ENCODE peak calls at places on chromosomes 6 and 20, in nine cellular contexts. One of them, this sample, is unnamed. For H3K4me1 and H3K27me3, the result is how much of the 10 kb centered on the place peaks cover.

GRCh38 chr6:25553502-25553901 is 98.5 kb upstream of the SCGN start:
- DNase-seq in CD8-positive, alpha-beta T cell: no peak
- DNase-seq in mammary epithelial cell: no peak
- DNase-seq in HepG2: no peak
- DNase-seq in endodermal cell: no peak
- DNase-seq in PC-3: no peak
- DNase-seq in pancreas: no peak
- DNase-seq in body of pancreas: no peak
- DNase-seq in IMR-90: no peak
- DNase-seq in this sample: no peak

GRCh38 chr6:75223461-75223860 is 17.6 kb upstream of the COL12A1 start:
- DNase-seq in CD8-positive, alpha-beta T cell: no peak
- DNase-seq in mammary epithelial cell: no peak
- DNase-seq in HepG2: no peak
- DNase-seq in endodermal cell: no peak
- DNase-seq in PC-3: no peak
- DNase-seq in pancreas: no peak
- DNase-seq in body of pancreas: no peak
- DNase-seq in IMR-90: no peak
- DNase-seq in this sample: no peak

GRCh38 chr20:49340161-49340966 is 62.5 kb upstream of the ZNFX1 start:
- DNase-seq in CD8-positive, alpha-beta T cell: no peak
- DNase-seq in mammary epithelial cell: no peak
- DNase-seq in HepG2: no peak
- DNase-seq in endodermal cell: no peak
- DNase-seq in PC-3: peak
- DNase-seq in pancreas: no peak
- DNase-seq in body of pancreas: no peak
- DNase-seq in IMR-90: no peak
- DNase-seq in this sample: no peak

GRCh38 chr20:9186396-9186795 is 117.5 kb downstream of the PLCB4 start:
- DNase-seq in CD8-positive, alpha-beta T cell: no peak
- DNase-seq in mammary epithelial cell: no peak
- DNase-seq in HepG2: no peak
- DNase-seq in endodermal cell: no peak
- DNase-seq in PC-3: no peak
- DNase-seq in pancreas: no peak
- DNase-seq in body of pancreas: no peak
- DNase-seq in IMR-90: no peak
- DNase-seq in this sample: no peak

GRCh38 chr6:45827952-45828530 is 187.6 kb downstream of the CLIC5 start:
- DNase-seq in CD8-positive, alpha-beta T cell: no peak
- DNase-seq in mammary epithelial cell: no peak
- DNase-seq in HepG2: no peak
- DNase-seq in endodermal cell: no peak
- DNase-seq in PC-3: no peak
- DNase-seq in pancreas: no peak
- DNase-seq in body of pancreas: no peak
- DNase-seq in IMR-90: peak
- DNase-seq in this sample: no peak

GRCh38 chr6:166540631-166541331 is 45.7 kb downstream of the RAMACL start:
- DNase-seq in CD8-positive, alpha-beta T cell: peak
- DNase-seq in mammary epithelial cell: no peak
- DNase-seq in HepG2: no peak
- DNase-seq in endodermal cell: no peak
- DNase-seq in PC-3: no peak
- DNase-seq in pancreas: no peak
- DNase-seq in body of pancreas: no peak
- DNase-seq in IMR-90: peak
- DNase-seq in this sample: no peak

GRCh38 chr6:10384333-10384718 is 30.5 kb downstream of the TFAP2A start:
- DNase-seq in CD8-positive, alpha-beta T cell: no peak
- DNase-seq in mammary epithelial cell: no peak
- DNase-seq in HepG2: no peak
- DNase-seq in endodermal cell: no peak
- DNase-seq in PC-3: no peak
- DNase-seq in pancreas: no peak
- DNase-seq in body of pancreas: no peak
- DNase-seq in IMR-90: no peak
- DNase-seq in this sample: no peak

GRCh38 chr6:7251861-7252260 is 61.1 kb downstream of the SSR1 start:
- DNase-seq in CD8-positive, alpha-beta T cell: no peak
- DNase-seq in mammary epithelial cell: no peak
- DNase-seq in HepG2: no peak
- DNase-seq in endodermal cell: no peak
- DNase-seq in PC-3: no peak
- DNase-seq in pancreas: no peak
- DNase-seq in body of pancreas: no peak
- DNase-seq in IMR-90: no peak
- DNase-seq in this sample: no peak

GRCh38 chr20:43463864-43464785 is 6.4 kb downstream of the SRSF6 start:
- DNase-seq in CD8-positive, alpha-beta T cell: no peak
- DNase-seq in mammary epithelial cell: no peak
- DNase-seq in HepG2: no peak
- DNase-seq in endodermal cell: peak
- DNase-seq in PC-3: no peak
- DNase-seq in pancreas: no peak
- DNase-seq in body of pancreas: no peak
- DNase-seq in IMR-90: no peak
- DNase-seq in this sample: no peak

GRCh38 chr6:35596448-35597442 is 84.0 kb upstream of the TULP1 start:
- DNase-seq in CD8-positive, alpha-beta T cell: no peak
- DNase-seq in mammary epithelial cell: peak
- DNase-seq in HepG2: no peak
- DNase-seq in endodermal cell: no peak
- DNase-seq in PC-3: peak
- DNase-seq in pancreas: no peak
- DNase-seq in body of pancreas: no peak
- DNase-seq in IMR-90: peak
- DNase-seq in this sample: no peak

GRCh38 chr6:168371635-168371988 is 52.0 kb upstream of the DACT2 start:
- DNase-seq in CD8-positive, alpha-beta T cell: no peak
- DNase-seq in mammary epithelial cell: no peak
- DNase-seq in HepG2: no peak
- DNase-seq in endodermal cell: no peak
- DNase-seq in PC-3: no peak
- DNase-seq in pancreas: no peak
- DNase-seq in body of pancreas: no peak
- DNase-seq in IMR-90: no peak
- DNase-seq in this sample: no peak

GRCh38 chr20:18628330-18628941 is 40.6 kb downstream of the DTD1 start:
- DNase-seq in CD8-positive, alpha-beta T cell: no peak
- DNase-seq in mammary epithelial cell: peak
- DNase-seq in HepG2: peak
- DNase-seq in endodermal cell: peak
- DNase-seq in PC-3: peak
- DNase-seq in pancreas: no peak
- DNase-seq in body of pancreas: peak
- DNase-seq in IMR-90: no peak
- DNase-seq in this sample: peak

GRCh38 chr20:4604580-4604979 is 117.1 kb upstream of the PRND start:
- DNase-seq in CD8-positive, alpha-beta T cell: no peak
- DNase-seq in mammary epithelial cell: no peak
- DNase-seq in HepG2: no peak
- DNase-seq in endodermal cell: no peak
- DNase-seq in PC-3: no peak
- DNase-seq in pancreas: no peak
- DNase-seq in body of pancreas: no peak
- DNase-seq in IMR-90: no peak
- DNase-seq in this sample: no peak

GRCh38 chr20:15075586-15075985 is 738.2 kb upstream of the FLRT3 start:
- DNase-seq in CD8-positive, alpha-beta T cell: no peak
- DNase-seq in mammary epithelial cell: no peak
- DNase-seq in HepG2: no peak
- DNase-seq in endodermal cell: no peak
- DNase-seq in PC-3: no peak
- DNase-seq in pancreas: no peak
- DNase-seq in body of pancreas: no peak
- DNase-seq in IMR-90: no peak
- DNase-seq in this sample: no peak

GRCh38 chr6:138521800-138522199 is 22.5 kb upstream of the NHSL1 start:
- DNase-seq in CD8-positive, alpha-beta T cell: no peak
- DNase-seq in mammary epithelial cell: no peak
- DNase-seq in HepG2: no peak
- DNase-seq in endodermal cell: no peak
- DNase-seq in PC-3: no peak
- DNase-seq in pancreas: no peak
- DNase-seq in body of pancreas: no peak
- DNase-seq in IMR-90: no peak
- DNase-seq in this sample: no peak

GRCh38 chr6:23445157-23445710 is 680.8 kb upstream of the NRSN1 start:
- DNase-seq in CD8-positive, alpha-beta T cell: no peak
- DNase-seq in mammary epithelial cell: no peak
- DNase-seq in HepG2: no peak
- DNase-seq in endodermal cell: no peak
- DNase-seq in PC-3: no peak
- DNase-seq in pancreas: no peak
- DNase-seq in body of pancreas: no peak
- DNase-seq in IMR-90: no peak
- DNase-seq in this sample: no peak

GRCh38 chr6:23441813-23442212 is 684.2 kb upstream of the NRSN1 start:
- DNase-seq in CD8-positive, alpha-beta T cell: no peak
- DNase-seq in mammary epithelial cell: no peak
- DNase-seq in HepG2: no peak
- DNase-seq in endodermal cell: no peak
- DNase-seq in PC-3: no peak
- DNase-seq in pancreas: no peak
- DNase-seq in body of pancreas: no peak
- DNase-seq in IMR-90: no peak
- DNase-seq in this sample: no peak

GRCh38 chr6:23446394-23447001 is 679.5 kb upstream of the NRSN1 start:
- DNase-seq in CD8-positive, alpha-beta T cell: no peak
- DNase-seq in mammary epithelial cell: peak
- DNase-seq in HepG2: no peak
- DNase-seq in endodermal cell: no peak
- DNase-seq in PC-3: peak
- DNase-seq in pancreas: no peak
- DNase-seq in body of pancreas: no peak
- DNase-seq in IMR-90: peak
- DNase-seq in this sample: no peak
- TF ChIP-seq CTCF in CD8-positive, alpha-beta T cell: no peak
- TF ChIP-seq CTCF in mammary epithelial cell: peak
- TF ChIP-seq CTCF in HepG2: peak
- TF ChIP-seq CTCF in endodermal cell: peak
- TF ChIP-seq CTCF in PC-3: peak
- TF ChIP-seq CTCF in pancreas: no peak
- TF ChIP-seq CTCF in body of pancreas: peak
- TF ChIP-seq CTCF in IMR-90: peak
- TF ChIP-seq CTCF in this sample: no peak

DNA sequence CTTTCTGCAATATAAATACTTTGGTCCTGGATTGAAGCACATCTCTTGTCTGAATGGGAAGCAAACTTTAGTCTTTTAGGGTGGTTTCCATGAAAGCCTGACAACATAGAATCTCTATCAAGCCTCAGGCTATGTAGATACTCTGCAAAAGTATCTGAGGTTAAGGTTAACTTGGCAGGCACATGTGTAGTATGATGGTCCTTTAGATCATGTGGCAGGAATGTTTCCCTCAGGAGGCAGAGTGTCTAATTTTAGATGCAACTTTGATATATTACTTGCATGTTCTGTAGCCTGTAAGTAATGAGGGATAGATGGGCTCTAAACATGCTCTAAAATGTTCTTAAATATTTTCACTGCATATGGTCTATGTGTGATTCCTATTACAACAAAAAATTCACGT is 8.2 kb downstream of the MYB start:
- DNase-seq in CD8-positive, alpha-beta T cell: no peak
- DNase-seq in mammary epithelial cell: no peak
- DNase-seq in HepG2: no peak
- DNase-seq in endodermal cell: no peak
- DNase-seq in PC-3: no peak
- DNase-seq in pancreas: no peak
- DNase-seq in body of pancreas: no peak
- DNase-seq in IMR-90: no peak
- DNase-seq in this sample: no peak
- H3K4me1 ChIP-seq in CD8-positive, alpha-beta T cell: under half
- H3K4me1 ChIP-seq in mammary epithelial cell: under half
- H3K4me1 ChIP-seq in HepG2: under half
- H3K4me1 ChIP-seq in endodermal cell: under half
- H3K4me1 ChIP-seq in PC-3: under half
- H3K4me1 ChIP-seq in pancreas: under half
- H3K4me1 ChIP-seq in body of pancreas: under half
- H3K4me1 ChIP-seq in IMR-90: under half
- H3K4me1 ChIP-seq in this sample: under half

DNA sequence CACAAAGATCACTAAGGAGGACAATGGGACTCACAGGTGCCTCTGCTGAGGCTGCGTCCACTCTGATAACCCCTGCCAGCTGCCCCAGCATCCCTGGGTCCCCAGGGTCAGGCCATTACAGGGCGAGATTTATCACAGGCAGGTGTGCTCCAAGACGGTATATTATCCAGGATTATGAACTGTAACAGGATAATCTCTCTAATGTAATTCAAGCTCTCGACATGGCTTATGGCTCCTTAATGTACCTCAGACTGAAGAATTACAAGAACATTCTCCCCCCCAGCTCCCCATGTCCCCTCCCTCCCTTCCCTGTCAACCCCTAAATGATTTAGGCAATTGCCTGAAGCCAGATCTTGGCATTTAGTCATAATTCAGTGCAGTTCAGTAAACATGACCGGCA is 86.7 kb downstream of the NCR2 start:
- DNase-seq in CD8-positive, alpha-beta T cell: no peak
- DNase-seq in mammary epithelial cell: no peak
- DNase-seq in HepG2: no peak
- DNase-seq in endodermal cell: no peak
- DNase-seq in PC-3: no peak
- DNase-seq in pancreas: no peak
- DNase-seq in body of pancreas: no peak
- DNase-seq in IMR-90: no peak
- DNase-seq in this sample: no peak
- H3K27me3 ChIP-seq in CD8-positive, alpha-beta T cell: under half
- H3K27me3 ChIP-seq in mammary epithelial cell: under half
- H3K27me3 ChIP-seq in HepG2: under half
- H3K27me3 ChIP-seq in endodermal cell: half or more
- H3K27me3 ChIP-seq in PC-3: under half
- H3K27me3 ChIP-seq in pancreas: under half
- H3K27me3 ChIP-seq in body of pancreas: under half
- H3K27me3 ChIP-seq in IMR-90: half or more
- H3K27me3 ChIP-seq in this sample: under half

DNA sequence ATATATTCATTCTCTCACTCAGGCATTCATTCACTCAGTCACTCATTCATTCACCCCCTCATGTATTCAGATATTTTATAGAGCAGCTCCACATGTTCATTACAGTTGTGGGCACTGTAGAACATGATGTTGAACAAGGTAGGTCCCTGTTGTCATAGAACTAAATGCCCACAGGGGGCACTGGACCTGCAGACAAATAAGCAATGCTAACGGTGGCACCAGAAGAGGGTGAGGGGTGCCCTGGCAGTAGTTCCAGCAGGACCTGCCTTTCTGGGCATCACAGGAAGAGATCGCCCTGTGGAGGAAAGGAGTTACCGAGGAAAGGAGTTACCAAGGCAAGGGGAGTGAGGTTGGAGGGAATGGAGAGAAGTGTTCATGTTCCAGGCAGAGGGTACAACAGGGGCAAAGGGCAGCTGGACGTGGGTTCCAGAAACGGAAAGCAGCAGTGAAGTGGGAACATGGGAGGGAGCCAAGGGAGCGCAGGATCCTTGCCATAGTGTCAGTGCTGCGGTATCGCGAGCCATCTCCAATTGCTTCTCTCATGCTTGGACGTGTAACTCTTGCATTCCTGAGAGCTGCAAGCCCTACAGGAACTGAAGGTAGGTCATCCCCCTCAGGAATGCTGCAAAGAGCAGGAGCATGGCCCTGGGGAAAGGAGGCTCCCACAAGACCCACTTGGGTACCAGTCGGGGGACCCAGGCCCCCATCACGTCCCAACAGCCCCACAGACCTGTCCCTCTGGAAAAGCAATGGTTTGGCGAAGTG is 128.2 kb downstream of the EDN3 start:
- DNase-seq in CD8-positive, alpha-beta T cell: no peak
- DNase-seq in mammary epithelial cell: peak
- DNase-seq in HepG2: peak
- DNase-seq in endodermal cell: peak
- DNase-seq in PC-3: no peak
- DNase-seq in pancreas: no peak
- DNase-seq in body of pancreas: no peak
- DNase-seq in IMR-90: no peak
- DNase-seq in this sample: no peak
- TF ChIP-seq CTCF in CD8-positive, alpha-beta T cell: no peak
- TF ChIP-seq CTCF in mammary epithelial cell: peak
- TF ChIP-seq CTCF in HepG2: no peak
- TF ChIP-seq CTCF in endodermal cell: peak
- TF ChIP-seq CTCF in PC-3: peak
- TF ChIP-seq CTCF in pancreas: no peak
- TF ChIP-seq CTCF in body of pancreas: no peak
- TF ChIP-seq CTCF in IMR-90: no peak
- TF ChIP-seq CTCF in this sample: peak